ENCODE peak calls at places on chromosomes 3 and 15, in nine cellular contexts. H is keratinocyte, Q is SJSA1, K is OCI-LY7, C is A549, E is psoas muscle, F is hepatocyte, P is kidney, U is IMR-90. V is an unnamed sample. For H3K4me1, the result is how much of the 10 kb centered on the place peaks cover.

GRCh38 chr3:52507359-52507758 is 12.2 kb downstream of the STAB1 start:
- DNase-seq in P (no peak), C (peak), K (no peak), U (peak), E (no peak), H (no peak), F (peak), Q (peak), V (no peak)

GRCh38 chr3:8278448-8278847 is 223.2 kb upstream of the LMCD1 start:
- DNase-seq in F (no peak), K (no peak), H (no peak), U (no peak), E (no peak), C (peak), Q (no peak), P (no peak), V (peak)

GRCh38 chr3:193960485-193961172 is 175.3 kb upstream of the HES1 start:
- DNase-seq in P (no peak), F (peak), C (no peak), Q (no peak), H (no peak), U (no peak), E (no peak), K (no peak), V (peak)

GRCh38 chr3:64620020-64620419 is 67.8 kb downstream of the ADAMTS9 start:
- DNase-seq in U (no peak), P (no peak), E (no peak), C (no peak), F (no peak), K (no peak), H (no peak), Q (no peak), V (no peak)

GRCh38 chr3:66409771-66410355 is 91.0 kb downstream of the LRIG1 start:
- DNase-seq in Q (no peak), E (no peak), P (no peak), F (no peak), H (no peak), C (no peak), K (no peak), U (no peak), V (no peak)

GRCh38 chr3:104887619-104888018 is 479.1 kb upstream of the ALCAM start:
- DNase-seq in U (no peak), C (no peak), E (no peak), F (no peak), Q (no peak), H (no peak), P (no peak), K (no peak), V (no peak)

GRCh38 chr3:49568965-49569364 is 14.7 kb downstream of the BSN start:
- DNase-seq in K (no peak), H (no peak), E (no peak), C (no peak), U (no peak), F (no peak), P (no peak), Q (no peak), V (no peak)

GRCh38 chr15:35362195-35362829 is 183.7 kb downstream of the DPH6 start:
- DNase-seq in P (no peak), U (peak), K (no peak), E (no peak), Q (no peak), C (no peak), F (no peak), H (no peak), V (no peak)

GRCh38 chr15:44720460-44721185 is 9.3 kb downstream of the B2M start:
- DNase-seq in C (no peak), E (no peak), K (no peak), F (no peak), Q (no peak), P (no peak), H (no peak), U (no peak), V (no peak)

GRCh38 chr3:35932995-35933394 is 293.7 kb downstream of the ARPP21 start:
- DNase-seq in U (peak), C (peak), K (no peak), F (no peak), Q (peak), E (no peak), H (no peak), P (no peak), V (peak)

GRCh38 chr3:179715582-179715981 is 62.7 kb downstream of the USP13 start:
- DNase-seq in F (no peak), E (no peak), P (no peak), K (no peak), Q (peak), U (peak), C (no peak), H (no peak), V (no peak)

GRCh38 chr15:32715276-32715675 is 2.5 kb upstream of the GREM1 start:
- DNase-seq in P (no peak), U (peak), K (no peak), H (no peak), Q (peak), E (no peak), C (no peak), F (no peak), V (no peak)

GRCh38 chr3:101865751-101866509 is 16.6 kb downstream of the NFKBIZ start:
- DNase-seq in H (no peak), C (no peak), F (no peak), K (peak), Q (no peak), P (no peak), E (no peak), U (peak), V (no peak)

GRCh38 chr15:92930776-92931175 is 30.7 kb downstream of the CHD2 start:
- DNase-seq in U (peak), H (no peak), F (no peak), C (no peak), E (no peak), K (no peak), P (no peak), Q (no peak), V (peak)

GRCh38 chr3:45507820-45508317 is 86.7 kb upstream of the LIMD1 start:
- DNase-seq in Q (peak), C (peak), E (peak), F (peak), H (no peak), U (peak), K (no peak), P (no peak), V (peak)

GRCh38 chr3:195810455-195810845 is 1.3 kb downstream of the MUC4 start:
- DNase-seq in H (no peak), C (no peak), Q (no peak), K (no peak), U (no peak), E (no peak), F (no peak), P (no peak), V (no peak)

GRCh38 chr15:52102468-52102867 is 10.1 kb downstream of the BCL2L10 start:
- DNase-seq in H (no peak), E (no peak), K (no peak), Q (no peak), F (no peak), U (peak), C (peak), P (no peak), V (no peak)

GRCh38 chr15:48385031-48385430 is 53.8 kb downstream of the DUT start:
- DNase-seq in F (no peak), K (no peak), C (no peak), E (no peak), P (no peak), H (no peak), U (peak), Q (no peak), V (no peak)

GRCh38 chr3:126435456-126436315 is 40.0 kb downstream of the ZXDC start:
- DNase-seq in E (no peak), U (no peak), P (peak), C (no peak), F (no peak), H (no peak), K (no peak), Q (no peak), V (no peak)

GRCh38 chr15:53530762-53531161 is 228.7 kb downstream of the WDR72 start:
- DNase-seq in F (no peak), E (no peak), H (no peak), Q (no peak), K (no peak), C (no peak), P (no peak), U (no peak), V (no peak)

GRCh38 chr15:47715856-47716445 is 1.4 kb upstream of the SEMA6D start:
- DNase-seq in H (no peak), C (no peak), Q (no peak), E (no peak), K (no peak), U (peak), P (no peak), F (no peak), V (no peak)

GRCh38 chr3:103440539-103441113 is 1005.8 kb downstream of the ZPLD1 start:
- DNase-seq in E (no peak), H (no peak), C (peak), U (peak), Q (no peak), K (peak), P (no peak), F (no peak), V (peak)

GRCh38 chr15:92165001-92165346 is 228.7 kb upstream of the ST8SIA2 start:
- DNase-seq in P (no peak), F (no peak), E (no peak), Q (no peak), H (no peak), U (no peak), K (no peak), C (no peak), V (no peak)

GRCh38 chr15:28107894-28108255 is 8.8 kb upstream of the OCA2 start:
- DNase-seq in H (no peak), C (no peak), U (no peak), P (no peak), K (no peak), E (no peak), Q (peak), F (no peak), V (peak)

GRCh38 chr3:74605437-74605836 is 9.0 kb downstream of the CNTN3 start:
- DNase-seq in C (no peak), H (no peak), E (no peak), U (no peak), P (no peak), Q (no peak), F (no peak), K (no peak), V (no peak)

GRCh38 chr15:63049747-63050439 is 7.3 kb downstream of the TPM1 start:
- DNase-seq in Q (peak), U (no peak), K (no peak), C (peak), E (no peak), H (no peak), F (no peak), P (no peak), V (no peak)
- H3K4me1 ChIP-seq in Q (half or more), U (under half), K (under half), C (half or more), E (half or more), H (half or more), F (half or more), P (half or more), V (under half)

GRCh38 chr3:28917895-28918294 is 363.0 kb upstream of the RBMS3 start:
- DNase-seq in U (peak), Q (no peak), P (no peak), C (no peak), K (no peak), E (no peak), H (no peak), F (no peak), V (no peak)

GRCh38 chr3:28912120-28912885 is 368.6 kb upstream of the RBMS3 start:
- DNase-seq in C (no peak), Q (peak), U (peak), E (no peak), P (no peak), F (no peak), K (no peak), H (no peak), V (no peak)

GRCh38 chr3:28915711-28916481 is 365.0 kb upstream of the RBMS3 start:
- DNase-seq in F (peak), C (peak), Q (peak), U (peak), H (no peak), E (no peak), K (peak), P (no peak), V (peak)

GRCh38 chr3:28922376-28922775 is 358.5 kb upstream of the RBMS3 start:
- DNase-seq in Q (no peak), H (no peak), K (no peak), C (no peak), U (no peak), P (no peak), E (no peak), F (no peak), V (no peak)

GRCh38 chr3:28916713-28917499 is 364.0 kb upstream of the RBMS3 start:
- DNase-seq in P (peak), F (peak), K (peak), Q (peak), E (peak), H (no peak), U (peak), C (peak), V (peak)
- H3K27ac ChIP-seq in P (no peak), F (peak), K (no peak), Q (peak), E (peak), H (no peak), U (peak), C (no peak), V (peak)

DNA sequence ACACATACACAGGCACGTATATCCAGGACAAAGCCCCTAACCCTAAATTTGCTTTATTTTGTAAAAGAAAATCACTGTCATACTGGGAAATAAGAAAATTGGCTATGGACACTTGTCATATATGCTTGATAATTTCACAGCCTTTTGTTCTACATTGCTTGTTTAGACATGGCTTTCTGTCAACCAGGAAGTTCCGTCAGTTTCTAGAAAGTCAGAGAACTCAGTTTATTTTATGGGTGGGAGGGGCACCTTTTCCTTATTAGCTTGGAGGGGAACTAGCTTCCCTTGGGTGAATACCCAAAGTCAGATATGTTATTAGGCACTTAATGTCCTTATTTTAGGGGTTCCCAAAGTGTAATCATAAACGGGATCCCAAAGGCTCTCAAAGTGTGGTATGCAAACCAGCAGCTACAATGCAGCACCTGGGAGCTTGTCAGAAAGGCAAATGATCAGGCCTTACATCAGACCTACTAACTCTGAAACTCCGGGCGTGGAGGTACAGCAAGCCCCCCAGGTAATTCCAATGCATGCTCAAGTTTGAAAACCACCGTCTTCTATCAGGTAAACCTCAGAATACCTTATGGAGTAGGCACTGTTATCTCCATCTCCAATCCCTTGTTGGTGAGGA is 50.1 kb downstream of the CADPS start:
- DNase-seq in E (no peak), H (no peak), F (no peak), P (no peak), C (no peak), K (peak), Q (no peak), U (no peak), V (no peak)
- H3K4me1 ChIP-seq in E (under half), H (under half), F (under half), P (under half), C (under half), K (half or more), Q (under half), U (under half), V (under half)

GRCh38 chr3:129231331-129232119 is 17.9 kb upstream of the COPG1 start:
- DNase-seq in H (no peak), F (no peak), Q (peak), U (peak), E (no peak), P (no peak), K (no peak), C (peak), V (no peak)
- H3K27ac ChIP-seq in H (peak), F (no peak), Q (peak), U (no peak), E (no peak), P (no peak), K (peak), C (peak), V (no peak)

DNA sequence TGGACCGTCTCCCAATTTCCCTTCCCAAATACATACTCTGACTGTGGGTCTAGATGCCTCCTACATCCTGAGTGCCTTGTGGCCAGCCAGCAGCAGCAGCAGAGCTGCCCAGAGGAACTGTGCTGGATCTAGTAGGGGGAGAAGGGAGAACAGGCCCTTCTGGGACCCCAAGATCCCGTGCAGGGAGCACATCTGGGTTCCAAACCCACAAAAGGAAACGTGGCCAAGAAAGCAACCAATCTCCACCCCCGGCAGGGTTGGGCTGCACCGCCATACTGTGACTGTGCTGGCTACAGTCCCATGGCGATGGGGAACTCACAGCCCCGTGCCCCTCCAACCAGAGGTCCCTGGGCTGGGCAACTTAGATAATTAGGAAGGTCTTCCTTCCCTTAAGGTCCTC is 86.3 kb downstream of the PPCDC start:
- DNase-seq in Q (no peak), K (no peak), E (no peak), H (no peak), U (no peak), F (no peak), P (no peak), C (no peak), V (no peak)
- H3K4me1 ChIP-seq in Q (half or more), K (under half), E (under half), H (under half), U (under half), F (under half), P (under half), C (half or more), V (under half)

GRCh38 chr3:69343875-69344274 is 42.0 kb downstream of the FRMD4B start:
- DNase-seq in C (no peak), P (no peak), H (no peak), Q (no peak), E (no peak), F (no peak), K (no peak), U (no peak), V (no peak)

GRCh38 chr3:69342074-69342473 is 43.8 kb downstream of the FRMD4B start:
- DNase-seq in F (no peak), H (no peak), U (no peak), C (no peak), P (no peak), E (no peak), Q (no peak), K (no peak), V (no peak)

GRCh38 chr3:69338891-69339290 is 47.0 kb downstream of the FRMD4B start:
- DNase-seq in P (no peak), F (no peak), H (no peak), E (no peak), U (no peak), Q (no peak), C (no peak), K (no peak), V (no peak)

GRCh38 chr3:69339766-69340165 is 46.1 kb downstream of the FRMD4B start:
- DNase-seq in K (no peak), F (no peak), Q (no peak), U (no peak), E (no peak), P (no peak), C (no peak), H (no peak), V (no peak)
- H3K27ac ChIP-seq in K (no peak), F (no peak), Q (no peak), U (no peak), E (no peak), P (peak), C (no peak), H (no peak), V (no peak)

DNA sequence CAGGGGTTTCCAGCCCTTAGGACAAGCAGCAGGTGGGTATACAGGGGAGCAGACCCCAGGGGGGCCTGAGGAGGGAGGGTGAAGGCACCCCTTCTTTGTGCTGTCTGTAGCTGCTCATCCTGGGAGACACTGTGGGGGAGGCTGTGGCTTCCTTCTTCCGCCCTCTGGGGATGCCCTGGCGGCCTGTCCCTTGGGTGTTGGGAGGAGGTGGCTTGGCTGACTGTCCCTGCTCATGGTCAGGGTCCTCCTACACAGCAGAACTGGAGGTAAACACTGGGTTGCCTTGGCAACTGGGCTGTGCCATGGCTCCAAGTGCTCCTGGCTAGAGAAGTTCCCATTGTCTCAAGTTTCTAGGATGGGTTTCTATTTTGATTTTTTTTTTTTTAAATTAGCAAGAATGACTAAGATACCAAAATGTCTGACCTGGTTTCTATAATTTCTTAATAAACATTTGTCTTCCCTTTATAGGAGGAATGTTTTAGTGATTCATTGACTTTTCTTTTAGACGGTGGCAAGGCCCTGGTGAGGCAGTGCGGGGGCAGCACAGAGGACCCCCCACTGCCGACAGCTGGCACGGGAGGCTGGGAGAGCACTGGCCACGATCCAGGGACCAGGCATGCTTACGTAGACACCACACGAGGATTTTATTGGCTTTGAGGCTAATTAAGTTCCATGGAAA is 12.4 kb downstream of the KLF13 start:
- DNase-seq in K (no peak), C (peak), H (no peak), U (peak), Q (peak), P (peak), E (peak), F (peak), V (peak)
- H3K4me1 ChIP-seq in K (half or more), C (under half), H (under half), U (under half), Q (under half), P (half or more), E (half or more), F (under half), V (under half)